ENCODE peak calls at places on chromosomes 12 and 14, in eight cellular contexts. One of them, this sample, is unnamed.

GRCh38 chr12:19491863-19492262 is 52.6 kb downstream of the AEBP2 start:
- DNase-seq in suprapubic skin: no peak
- DNase-seq in iris pigment epithelial cell: no peak
- DNase-seq in T-helper 2 cell: no peak
- DNase-seq in nephron progenitor cell: no peak
- DNase-seq in activated CD4-positive, alpha-beta T cell treated with anti-CD3 and anti-CD28 coated beads, Interleukin-2, amount 10 ng/mL, durations not matched to agents 7 days and 5 days: no peak
- DNase-seq in Right ventricle myocardium superior: no peak
- DNase-seq in osteoblast: no peak
- DNase-seq in this sample: no peak

GRCh38 chr12:100574262-100575074 is 984 bp downstream of the GAS2L3 start:
- DNase-seq in osteoblast: peak; percentile 73
- DNase-seq in nephron progenitor cell: peak; percentile 21
- DNase-seq in Right ventricle myocardium superior: no peak
- DNase-seq in T-helper 2 cell: no peak
- DNase-seq in activated CD4-positive, alpha-beta T cell treated with anti-CD3 and anti-CD28 coated beads, Interleukin-2, amount 10 ng/mL, durations not matched to agents 7 days and 5 days: no peak
- DNase-seq in suprapubic skin: peak; percentile 65
- DNase-seq in iris pigment epithelial cell: no peak
- DNase-seq in this sample: no peak

GRCh38 chr12:107884769-107885694 is 110.5 kb downstream of the ASCL4 start:
- DNase-seq in iris pigment epithelial cell: peak; percentile 59
- DNase-seq in osteoblast: no peak
- DNase-seq in T-helper 2 cell: no peak
- DNase-seq in nephron progenitor cell: peak; percentile 60
- DNase-seq in activated CD4-positive, alpha-beta T cell treated with anti-CD3 and anti-CD28 coated beads, Interleukin-2, amount 10 ng/mL, durations not matched to agents 7 days and 5 days: peak; percentile 54
- DNase-seq in Right ventricle myocardium superior: no peak
- DNase-seq in suprapubic skin: no peak
- DNase-seq in this sample: peak; percentile 37

GRCh38 chr12:114744696-114745095 is 60.7 kb upstream of the TBX3 start:
- DNase-seq in T-helper 2 cell: no peak
- DNase-seq in Right ventricle myocardium superior: no peak
- DNase-seq in activated CD4-positive, alpha-beta T cell treated with anti-CD3 and anti-CD28 coated beads, Interleukin-2, amount 10 ng/mL, durations not matched to agents 7 days and 5 days: no peak
- DNase-seq in suprapubic skin: no peak
- DNase-seq in nephron progenitor cell: no peak
- DNase-seq in iris pigment epithelial cell: peak; percentile 69
- DNase-seq in osteoblast: no peak
- DNase-seq in this sample: no peak

GRCh38 chr14:106347890-106348755 is 821.7 kb downstream of the TMEM121 start:
- DNase-seq in T-helper 2 cell: no peak
- DNase-seq in iris pigment epithelial cell: no peak
- DNase-seq in osteoblast: peak; percentile 11
- DNase-seq in suprapubic skin: no peak
- DNase-seq in Right ventricle myocardium superior: no peak
- DNase-seq in activated CD4-positive, alpha-beta T cell treated with anti-CD3 and anti-CD28 coated beads, Interleukin-2, amount 10 ng/mL, durations not matched to agents 7 days and 5 days: no peak
- DNase-seq in nephron progenitor cell: no peak
- DNase-seq in this sample: no peak

GRCh38 chr12:125135906-125136305 is 70.7 kb downstream of the AACS start:
- DNase-seq in activated CD4-positive, alpha-beta T cell treated with anti-CD3 and anti-CD28 coated beads, Interleukin-2, amount 10 ng/mL, durations not matched to agents 7 days and 5 days: no peak
- DNase-seq in Right ventricle myocardium superior: no peak
- DNase-seq in iris pigment epithelial cell: no peak
- DNase-seq in osteoblast: no peak
- DNase-seq in suprapubic skin: no peak
- DNase-seq in T-helper 2 cell: no peak
- DNase-seq in nephron progenitor cell: no peak
- DNase-seq in this sample: no peak

GRCh38 chr12:95582230-95583058 is 31.2 kb upstream of the USP44 start:
- DNase-seq in osteoblast: peak; percentile 71
- DNase-seq in iris pigment epithelial cell: peak; percentile 39
- DNase-seq in suprapubic skin: no peak
- DNase-seq in Right ventricle myocardium superior: no peak
- DNase-seq in T-helper 2 cell: no peak
- DNase-seq in nephron progenitor cell: no peak
- DNase-seq in activated CD4-positive, alpha-beta T cell treated with anti-CD3 and anti-CD28 coated beads, Interleukin-2, amount 10 ng/mL, durations not matched to agents 7 days and 5 days: no peak
- DNase-seq in this sample: no peak

GRCh38 chr14:56189306-56189705 is 71.1 kb downstream of the PELI2 start:
- DNase-seq in nephron progenitor cell: no peak
- DNase-seq in activated CD4-positive, alpha-beta T cell treated with anti-CD3 and anti-CD28 coated beads, Interleukin-2, amount 10 ng/mL, durations not matched to agents 7 days and 5 days: no peak
- DNase-seq in suprapubic skin: no peak
- DNase-seq in Right ventricle myocardium superior: no peak
- DNase-seq in T-helper 2 cell: no peak
- DNase-seq in osteoblast: no peak
- DNase-seq in iris pigment epithelial cell: peak; percentile 69
- DNase-seq in this sample: no peak

GRCh38 chr12:77122661-77123060 is 57.3 kb upstream of the E2F7 start:
- DNase-seq in iris pigment epithelial cell: no peak
- DNase-seq in activated CD4-positive, alpha-beta T cell treated with anti-CD3 and anti-CD28 coated beads, Interleukin-2, amount 10 ng/mL, durations not matched to agents 7 days and 5 days: no peak
- DNase-seq in T-helper 2 cell: no peak
- DNase-seq in suprapubic skin: no peak
- DNase-seq in nephron progenitor cell: no peak
- DNase-seq in Right ventricle myocardium superior: no peak
- DNase-seq in osteoblast: no peak
- DNase-seq in this sample: no peak

GRCh38 chr12:25130741-25131188 is 64.2 kb downstream of the DNAI7 start:
- DNase-seq in activated CD4-positive, alpha-beta T cell treated with anti-CD3 and anti-CD28 coated beads, Interleukin-2, amount 10 ng/mL, durations not matched to agents 7 days and 5 days: no peak
- DNase-seq in suprapubic skin: no peak
- DNase-seq in osteoblast: no peak
- DNase-seq in nephron progenitor cell: no peak
- DNase-seq in Right ventricle myocardium superior: no peak
- DNase-seq in iris pigment epithelial cell: peak; percentile 51
- DNase-seq in T-helper 2 cell: no peak
- DNase-seq in this sample: no peak